ENCODE peak calls at places on chromosome 9, in four cellular contexts. E, P, M and O are unnamed samples.
A peak's percentile ranks its signal among the peaks of the same experiment; 100 is the strongest.

GRCh38 chr9:107874591-107875374 is 385.2 kb upstream of the KLF4 start:
- DNase-seq in E (no peak), P (no peak), M (no peak), O (no peak)

GRCh38 chr9:105681724-105682123 is 12.6 kb upstream of the TMEM38B start:
- DNase-seq in P (no peak), M (peak; percentile 86), E (peak; percentile 47), O (peak; percentile 63)

GRCh38 chr9:98811051-98811650 is 3.7 kb downstream of the GALNT12 start:
- DNase-seq in E (peak; percentile 96), M (peak; percentile 96), P (no peak), O (peak; percentile 73)

GRCh38 chr9:19408316-19408692 is 505 bp upstream of the ACER2 start:
- DNase-seq in M (no peak), E (no peak), P (peak; percentile 37), O (no peak)

GRCh38 chr9:110996436-110997224 is 41.6 kb downstream of the LPAR1 start:
- DNase-seq in E (peak; percentile 92), P (no peak), M (peak; percentile 82), O (no peak)

GRCh38 chr9:27154923-27155322 is 45.9 kb downstream of the TEK start:
- DNase-seq in M (peak; percentile 95), P (no peak), E (peak; percentile 86), O (peak; percentile 46)

GRCh38 chr9:97900738-97901565 is 21.3 kb downstream of the TRMO start:
- DNase-seq in P (peak; percentile 68), E (peak; percentile 58), M (peak; percentile 55), O (peak; percentile 85)

GRCh38 chr9:70192707-70193106 is 66.1 kb upstream of the SMC5 start:
- DNase-seq in E (no peak), P (no peak), M (no peak), O (peak; percentile 24)

GRCh38 chr9:86257406-86257805 is 2.1 kb downstream of the C9orf153 start:
- DNase-seq in E (no peak), P (no peak), M (no peak), O (no peak)

DNA sequence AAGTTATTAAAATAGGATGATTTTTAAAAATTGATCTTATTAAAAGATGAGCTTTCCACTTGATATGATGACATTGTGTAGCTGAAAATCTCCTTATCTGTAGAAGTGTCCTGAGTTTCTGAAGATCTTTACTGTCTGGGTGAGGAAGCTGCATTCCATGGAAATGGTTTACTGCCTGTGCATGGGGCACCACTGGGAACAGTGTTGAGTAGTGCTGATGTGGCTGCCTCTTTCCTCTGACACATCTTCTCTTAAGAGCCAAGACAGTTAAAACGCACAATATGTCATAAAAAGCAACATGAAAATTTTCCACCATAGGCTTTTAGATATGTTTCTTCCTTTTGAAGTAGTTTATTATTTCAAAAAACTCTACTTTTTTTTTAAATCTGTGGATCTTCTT is 24.6 kb downstream of the SECISBP2 start:
- DNase-seq in M (peak; percentile 26), E (no peak), P (no peak), O (no peak)
- H3K27ac ChIP-seq in M (no peak overlapping the region), E (no peak overlapping the region), P (no peak overlapping the region), O (no peak overlapping the region)

GRCh38 chr9:68664036-68664435 is 41.0 kb upstream of the PIP5K1B start:
- DNase-seq in M (no peak), P (no peak), E (no peak), O (no peak)
- TF ChIP-seq CTCF in M (no peak), P (no peak), E (no peak), O (no peak)

GRCh38 chr9:83274787-83275186 is 211.8 kb upstream of the RASEF start:
- DNase-seq in E (no peak), P (no peak), M (no peak), O (no peak)

GRCh38 chr9:83271665-83272071 is 208.7 kb upstream of the RASEF start:
- DNase-seq in P (no peak), M (no peak), E (no peak), O (no peak)

GRCh38 chr9:83267741-83268140 is 204.8 kb upstream of the RASEF start:
- DNase-seq in E (no peak), M (no peak), P (peak; percentile 31), O (no peak)

GRCh38 chr9:83266618-83267543 is 203.9 kb upstream of the RASEF start:
- DNase-seq in E (no peak), P (no peak), M (no peak), O (no peak)

GRCh38 chr9:83270116-83270515 is 207.2 kb upstream of the RASEF start:
- DNase-seq in M (no peak), E (no peak), P (no peak), O (no peak)
- H3K27ac ChIP-seq in M (no peak overlapping the region), E (no peak overlapping the region), P (no peak overlapping the region), O (no peak overlapping the region)

GRCh38 chr9:124861342-124862229 is at the start of the genes ARPC5L and RPL35:
- DNase-seq in E (peak; percentile 91), P (peak; percentile 97), M (peak; percentile 89), O (peak; percentile 100)
- TF ChIP-seq CTCF in E (peak; percentile 17), P (no peak), M (peak; percentile 13), O (peak; percentile 51)

DNA sequence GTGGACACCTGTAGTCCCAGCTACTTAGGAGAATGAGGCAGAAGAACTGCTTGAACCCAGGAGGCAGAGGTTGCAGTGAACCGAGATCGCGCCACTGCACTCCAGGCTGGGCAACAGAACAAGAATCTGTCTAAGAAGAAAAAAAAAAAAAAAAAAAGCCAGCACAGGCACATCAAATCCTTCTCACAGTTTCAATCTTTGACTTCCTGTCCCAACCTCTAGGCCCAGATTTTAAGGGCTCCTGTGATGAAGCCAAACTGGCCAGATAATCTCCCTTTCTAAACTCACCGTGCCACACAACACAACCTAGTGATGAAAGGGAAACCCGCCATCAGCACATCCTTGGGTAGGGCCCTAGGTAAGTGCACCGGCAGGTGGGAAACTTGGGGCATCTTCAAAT is 58.1 kb downstream of the ROR2 start:
- DNase-seq in M (no peak), P (no peak), E (no peak), O (no peak)
- H3K27ac ChIP-seq in M (no peak overlapping the region), P (no peak overlapping the region), E (no peak overlapping the region), O (no peak overlapping the region)

GRCh38 chr9:977361-978116 is 1.1 kb downstream of the DMRT3 start:
- DNase-seq in M (no peak), E (no peak), P (peak; percentile 30), O (no peak)

GRCh38 chr9:974993-975739 is 1.3 kb upstream of the DMRT3 start:
- DNase-seq in M (no peak), P (peak; percentile 51), E (no peak), O (no peak)

GRCh38 chr9:976805-977360 is 428 bp downstream of the DMRT3 start:
- DNase-seq in E (no peak), M (no peak), P (peak; percentile 65), O (no peak)

GRCh38 chr9:975740-976257 is 656 bp upstream of the DMRT3 start:
- DNase-seq in M (no peak), E (no peak), P (no peak), O (no peak)

GRCh38 chr9:976258-976804 is at the start of gene DMRT3:
- DNase-seq in P (peak; percentile 88), E (no peak), M (no peak), O (no peak)
- TF ChIP-seq CTCF in P (no peak), E (no peak), M (no peak), O (no peak)